ENCODE peak calls at places on chromosomes 3 and 15, in five cellular contexts. Z is EL; B is activated T-helper 9 cell treated with anti-CD3 and anti-CD28 coated beads, Interleukin-2, amount 50 U/mL, for 16 hours; T is C1 segment of cervical spinal cord; I is GM12891. S is an unnamed sample.
A peak's percentile ranks its signal among the peaks of the same experiment; 100 is the strongest.

GRCh38 chr3:50423543-50423942 is 64.2 kb upstream of the TMEM115 start:
- DNase-seq in T (peak; percentile 19), Z (no peak), B (no peak), I (no peak), S (no peak)

GRCh38 chr3:104286645-104287044 is 1080.1 kb upstream of the ALCAM start:
- DNase-seq in T (no peak), B (no peak), I (no peak), Z (no peak), S (no peak)

GRCh38 chr3:126711361-126711760 is 7.3 kb downstream of the CHCHD6 start:
- DNase-seq in I (no peak), B (no peak), T (no peak), Z (peak; percentile 22), S (no peak)

GRCh38 chr3:68861521-68861920 is 70.8 kb downstream of the TAFA4 start:
- DNase-seq in Z (no peak), I (no peak), B (no peak), T (no peak), S (no peak)

GRCh38 chr3:190504354-190505125 is 9.3 kb upstream of the IL1RAP start:
- DNase-seq in Z (no peak), B (no peak), T (no peak), I (no peak), S (no peak)

GRCh38 chr15:101504866-101505609 is 15.5 kb upstream of the PCSK6 start:
- DNase-seq in B (no peak), T (no peak), I (no peak), Z (peak; percentile 14), S (no peak)

GRCh38 chr3:45870099-45870498 is 16.2 kb upstream of the CCR9 start:
- DNase-seq in T (no peak), I (no peak), Z (no peak), B (peak; percentile 41), S (peak; percentile 75)

GRCh38 chr3:114294940-114295480 is 1.2 kb downstream of the TIGIT start:
- DNase-seq in B (no peak), I (no peak), Z (no peak), T (no peak), S (no peak)

GRCh38 chr3:139225551-139225950 is 118.3 kb upstream of the MRPS22 start:
- DNase-seq in B (no peak), I (no peak), Z (peak; percentile 78), T (no peak), S (no peak)

GRCh38 chr15:96334705-96335428 is 4.4 kb downstream of the NR2F2 start:
- DNase-seq in B (no peak), I (no peak), T (no peak), Z (no peak), S (no peak)

GRCh38 chr3:18444597-18445420 is 19.7 kb upstream of the SATB1 start:
- DNase-seq in T (peak; percentile 69), Z (peak; percentile 47), I (peak; percentile 68), B (peak; percentile 66), S (peak; percentile 53)

GRCh38 chr3:180633722-180634121 is 31.8 kb downstream of the TTC14 start:
- DNase-seq in B (no peak), I (no peak), T (no peak), Z (no peak), S (no peak)

GRCh38 chr15:72859023-72859756 is 75.6 kb upstream of the ADPGK start:
- DNase-seq in T (peak; percentile 56), I (no peak), B (no peak), Z (no peak), S (no peak)

GRCh38 chr3:109275702-109276293 is 40.5 kb downstream of the DPPA2 start:
- DNase-seq in Z (peak; percentile 47), T (no peak), B (no peak), I (no peak), S (no peak)